ENCODE peak calls at places on chromosomes 4 and X, in nine cellular contexts. W, O, J, Q, U, K, X, S and P are unnamed samples. For H3K4me1, the result is how much of the 10 kb centered on the place peaks cover.

GRCh38 chr4:141636771-141637460 is 533 bp downstream of the IL15 start:
- DNase-seq in W (peak), O (peak), J (peak), Q (peak), U (peak), K (no peak), X (peak), S (peak), P (no peak)

GRCh38 chr4:6405417-6405747 is 67.0 kb downstream of the PPP2R2C start:
- DNase-seq in W (no peak), O (no peak), J (no peak), Q (no peak), U (no peak), K (no peak), X (no peak), S (no peak), P (no peak)

GRCh38 chr4:147548251-147548650 is 67.4 kb downstream of the EDNRA start:
- DNase-seq in W (no peak), O (no peak), J (no peak), Q (no peak), U (no peak), K (no peak), X (no peak), S (no peak), P (no peak)

GRCh38 chr4:84994280-84994679 is 27.8 kb upstream of the WDFY3 start:
- DNase-seq in W (no peak), O (no peak), J (no peak), Q (no peak), U (no peak), K (no peak), X (no peak), S (no peak), P (no peak)

GRCh38 chrX:109533631-109534030 is 3.0 kb upstream of the NXT2 start:
- DNase-seq in W (peak), O (no peak), J (no peak), Q (no peak), U (peak), K (no peak), X (no peak), S (peak), P (no peak)

GRCh38 chr4:170400346-170400745 is 310.6 kb upstream of the AADAT start:
- DNase-seq in W (no peak), O (no peak), J (no peak), Q (no peak), U (no peak), K (no peak), X (no peak), S (no peak), P (no peak)

GRCh38 chr4:40058121-40058520 is 1.5 kb downstream of the N4BP2 start:
- DNase-seq in W (no peak), O (no peak), J (no peak), Q (no peak), U (no peak), K (no peak), X (no peak), S (no peak), P (no peak)

GRCh38 chr4:186265683-186266648 is at the start of gene F11:
- DNase-seq in W (peak), O (no peak), J (no peak), Q (no peak), U (no peak), K (no peak), X (no peak), S (no peak), P (no peak)

GRCh38 chr4:84579410-84579791 is 3.5 kb upstream of the CDS1 start:
- DNase-seq in W (no peak), O (no peak), J (no peak), Q (no peak), U (no peak), K (no peak), X (no peak), S (no peak), P (no peak)

GRCh38 chrX:50594788-50595187 is 124.2 kb upstream of the DGKK start:
- DNase-seq in W (no peak), O (no peak), J (no peak), Q (no peak), U (no peak), K (no peak), X (no peak), S (no peak), P (no peak)

GRCh38 chr4:16684083-16684482 is 214.4 kb downstream of the LDB2 start:
- DNase-seq in W (no peak), O (no peak), J (no peak), Q (no peak), U (no peak), K (no peak), X (no peak), S (no peak), P (no peak)

GRCh38 chr4:94165256-94165655 is 42.4 kb upstream of the SMARCAD1 start:
- DNase-seq in W (no peak), O (no peak), J (no peak), Q (no peak), U (no peak), K (no peak), X (no peak), S (no peak), P (no peak)

GRCh38 chr4:46993075-46994006 is at the start of gene GABRA4:
- DNase-seq in W (no peak), O (no peak), J (no peak), Q (peak), U (no peak), K (no peak), X (no peak), S (no peak), P (no peak)

GRCh38 chr4:75054089-75054488 is 121.2 kb downstream of the PARM1 start:
- DNase-seq in W (no peak), O (no peak), J (no peak), Q (no peak), U (no peak), K (no peak), X (no peak), S (no peak), P (no peak)

GRCh38 chr4:182367153-182367552 is 124.0 kb downstream of the TENM3 start:
- DNase-seq in W (no peak), O (no peak), J (no peak), Q (no peak), U (no peak), K (no peak), X (no peak), S (no peak), P (no peak)

GRCh38 chr4:36187723-36188333 is 56.5 kb downstream of the ARAP2 start:
- DNase-seq in W (no peak), O (peak), J (no peak), Q (no peak), U (no peak), K (peak), X (no peak), S (no peak), P (no peak)

GRCh38 chr4:185767528-185767927 is 44.5 kb downstream of the SORBS2 start:
- DNase-seq in W (no peak), O (no peak), J (no peak), Q (no peak), U (no peak), K (no peak), X (no peak), S (no peak), P (no peak)

GRCh38 chr4:8198206-8198905 is 734 bp upstream of the SH3TC1 start:
- DNase-seq in W (peak), O (no peak), J (peak), Q (no peak), U (no peak), K (no peak), X (no peak), S (peak), P (no peak)

GRCh38 chr4:149344436-149344835 is 471.2 kb downstream of the IQCM start:
- DNase-seq in W (no peak), O (no peak), J (no peak), Q (no peak), U (no peak), K (no peak), X (no peak), S (no peak), P (no peak)

GRCh38 chr4:185573651-185574199 is 38.4 kb upstream of the PDLIM3 start:
- DNase-seq in W (no peak), O (peak), J (no peak), Q (no peak), U (peak), K (no peak), X (no peak), S (no peak), P (no peak)

GRCh38 chr4:182478475-182478874 is 235.3 kb downstream of the TENM3 start:
- DNase-seq in W (no peak), O (peak), J (no peak), Q (no peak), U (no peak), K (peak), X (no peak), S (no peak), P (no peak)

GRCh38 chrX:39528161-39528560 is 569.6 kb downstream of the BCOR start:
- DNase-seq in W (no peak), O (no peak), J (no peak), Q (no peak), U (no peak), K (no peak), X (no peak), S (no peak), P (no peak)

GRCh38 chr4:31020363-31020762 is 300.2 kb downstream of the PCDH7 start:
- DNase-seq in W (no peak), O (no peak), J (no peak), Q (no peak), U (no peak), K (no peak), X (no peak), S (no peak), P (no peak)

GRCh38 chr4:27616166-27616565 is 755.5 kb downstream of the STIM2 start:
- DNase-seq in W (no peak), O (no peak), J (no peak), Q (no peak), U (no peak), K (no peak), X (no peak), S (no peak), P (no peak)

GRCh38 chrX:126770179-126770578 is 49.4 kb upstream of the PRR32 start:
- DNase-seq in W (no peak), O (no peak), J (no peak), Q (no peak), U (no peak), K (peak), X (no peak), S (no peak), P (no peak)

GRCh38 chr4:86043755-86044592 is 315.9 kb downstream of the MAPK10 start:
- DNase-seq in W (peak), O (peak), J (no peak), Q (peak), U (no peak), K (peak), X (no peak), S (peak), P (no peak)

GRCh38 chr4:76904646-76905190 is 6.8 kb upstream of the SOWAHB start:
- DNase-seq in W (no peak), O (no peak), J (no peak), Q (no peak), U (no peak), K (no peak), X (no peak), S (no peak), P (no peak)

GRCh38 chr4:29375716-29376115 is 1344.5 kb upstream of the PCDH7 start:
- DNase-seq in W (no peak), O (no peak), J (no peak), Q (no peak), U (no peak), K (no peak), X (no peak), S (no peak), P (no peak)

GRCh38 chr4:168886361-168886760 is 123.7 kb downstream of the CBR4 start:
- DNase-seq in W (no peak), O (peak), J (no peak), Q (no peak), U (peak), K (no peak), X (no peak), S (no peak), P (no peak)

GRCh38 chr4:127708985-127709384 is 21.2 kb upstream of the SLC25A31 start:
- DNase-seq in W (peak), O (peak), J (no peak), Q (no peak), U (peak), K (no peak), X (no peak), S (peak), P (peak)

GRCh38 chr4:122978789-122979188 is 56.4 kb upstream of the NUDT6 start:
- DNase-seq in W (no peak), O (no peak), J (no peak), Q (no peak), U (no peak), K (no peak), X (no peak), S (no peak), P (no peak)

GRCh38 chr4:184344899-184345572 is 127.4 kb upstream of the ENPP6 start:
- DNase-seq in W (no peak), O (no peak), J (peak), Q (no peak), U (no peak), K (no peak), X (no peak), S (no peak), P (no peak)

GRCh38 chr4:184345573-184345922 is 127.9 kb upstream of the ENPP6 start:
- DNase-seq in W (no peak), O (no peak), J (peak), Q (peak), U (no peak), K (no peak), X (no peak), S (no peak), P (no peak)

GRCh38 chr4:184344435-184344834 is 126.8 kb upstream of the ENPP6 start:
- DNase-seq in W (no peak), O (no peak), J (no peak), Q (no peak), U (no peak), K (peak), X (no peak), S (no peak), P (no peak)

GRCh38 chr4:184342167-184342856 is 124.6 kb upstream of the ENPP6 start:
- DNase-seq in W (no peak), O (no peak), J (no peak), Q (no peak), U (no peak), K (no peak), X (no peak), S (no peak), P (no peak)

GRCh38 chr4:184343400-184344177 is 125.9 kb upstream of the ENPP6 start:
- DNase-seq in W (peak), O (peak), J (peak), Q (peak), U (peak), K (peak), X (no peak), S (peak), P (peak)
- H3K4me1 ChIP-seq in W (under half), O (under half), J (half or more), Q (under half), U (under half), K (half or more), X (under half), S (half or more), P (under half)

DNA sequence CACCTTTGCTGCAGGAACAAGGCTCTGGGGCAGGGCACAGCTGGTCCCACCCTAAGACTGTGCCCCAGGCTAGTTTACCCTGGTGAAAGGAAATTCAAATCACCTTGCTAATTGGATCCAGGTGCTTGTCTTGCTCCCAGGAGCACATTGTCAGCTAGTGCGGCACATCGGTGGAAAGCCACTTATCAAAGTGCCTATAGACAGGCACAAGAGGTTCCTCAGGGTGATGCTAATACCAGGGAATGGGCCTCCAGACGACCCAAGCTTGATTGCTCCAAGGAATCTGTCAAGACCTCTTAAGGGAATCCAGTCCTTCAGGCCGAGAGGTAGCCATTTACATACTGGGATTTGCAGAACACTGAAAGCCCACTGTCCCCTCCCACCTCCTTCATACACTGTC is 64.5 kb upstream of the PRPS1 start:
- DNase-seq in W (no peak), O (no peak), J (no peak), Q (no peak), U (no peak), K (no peak), X (no peak), S (no peak), P (no peak)
- H3K4me1 ChIP-seq in W (under half), O (under half), J (under half), Q (under half), U (under half), K (under half), X (under half), S (under half), P (under half)

GRCh38 chr4:151430737-151431457 is 21.9 kb downstream of the FHIP1A start:
- DNase-seq in W (no peak), O (no peak), J (no peak), Q (no peak), U (no peak), K (no peak), X (no peak), S (no peak), P (no peak)
- H3K4me1 ChIP-seq in W (under half), O (under half), J (under half), Q (under half), U (under half), K (under half), X (under half), S (half or more), P (under half)

GRCh38 chr4:23885943-23886590 is 3.8 kb downstream of the PPARGC1A start:
- DNase-seq in W (no peak), O (no peak), J (no peak), Q (no peak), U (no peak), K (no peak), X (no peak), S (no peak), P (no peak)
- H3K4me1 ChIP-seq in W (under half), O (under half), J (under half), Q (under half), U (under half), K (under half), X (under half), S (under half), P (under half)

DNA sequence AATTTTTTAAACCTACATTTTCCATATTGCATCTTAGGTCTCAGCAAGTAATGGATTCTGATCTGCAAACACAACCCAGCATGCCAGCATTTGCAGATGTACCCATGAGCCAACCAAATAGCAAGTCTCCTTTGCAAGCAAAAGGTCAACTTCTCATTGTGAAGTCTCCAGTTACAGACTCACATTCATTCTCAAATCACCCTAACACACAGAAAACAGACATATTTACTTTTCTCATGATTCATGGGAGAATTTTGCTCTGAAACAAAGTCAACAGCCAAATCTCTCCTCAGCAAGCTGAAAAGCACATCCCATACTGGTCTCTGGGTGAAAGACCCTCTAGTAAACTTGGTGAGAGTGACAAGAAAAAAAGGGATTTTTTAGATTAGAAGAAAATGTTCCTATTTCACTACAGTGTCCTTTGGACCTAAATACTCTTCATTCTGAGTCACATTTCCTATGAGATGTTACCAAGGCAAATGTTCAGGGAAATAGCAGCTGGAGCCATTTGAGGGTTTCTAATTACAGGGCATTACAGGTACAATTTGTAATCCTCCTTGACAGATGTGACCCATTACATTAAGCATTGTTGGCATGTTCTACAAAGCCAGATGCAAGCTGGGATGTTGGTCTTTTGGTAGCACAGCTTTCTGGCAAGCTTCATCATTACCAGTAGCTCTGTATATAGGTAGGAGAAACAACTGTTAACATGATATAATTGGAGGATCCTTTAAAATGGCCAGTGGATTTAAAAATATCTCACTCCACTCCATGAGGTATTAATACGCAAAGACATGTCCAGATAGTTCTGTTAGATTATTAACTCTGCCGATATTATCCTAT is 383.2 kb downstream of the SMARCA1 start:
- DNase-seq in W (no peak), O (no peak), J (no peak), Q (no peak), U (no peak), K (no peak), X (no peak), S (no peak), P (no peak)
- H3K4me1 ChIP-seq in W (under half), O (under half), J (under half), Q (under half), U (under half), K (under half), X (under half), S (under half), P (under half)

DNA sequence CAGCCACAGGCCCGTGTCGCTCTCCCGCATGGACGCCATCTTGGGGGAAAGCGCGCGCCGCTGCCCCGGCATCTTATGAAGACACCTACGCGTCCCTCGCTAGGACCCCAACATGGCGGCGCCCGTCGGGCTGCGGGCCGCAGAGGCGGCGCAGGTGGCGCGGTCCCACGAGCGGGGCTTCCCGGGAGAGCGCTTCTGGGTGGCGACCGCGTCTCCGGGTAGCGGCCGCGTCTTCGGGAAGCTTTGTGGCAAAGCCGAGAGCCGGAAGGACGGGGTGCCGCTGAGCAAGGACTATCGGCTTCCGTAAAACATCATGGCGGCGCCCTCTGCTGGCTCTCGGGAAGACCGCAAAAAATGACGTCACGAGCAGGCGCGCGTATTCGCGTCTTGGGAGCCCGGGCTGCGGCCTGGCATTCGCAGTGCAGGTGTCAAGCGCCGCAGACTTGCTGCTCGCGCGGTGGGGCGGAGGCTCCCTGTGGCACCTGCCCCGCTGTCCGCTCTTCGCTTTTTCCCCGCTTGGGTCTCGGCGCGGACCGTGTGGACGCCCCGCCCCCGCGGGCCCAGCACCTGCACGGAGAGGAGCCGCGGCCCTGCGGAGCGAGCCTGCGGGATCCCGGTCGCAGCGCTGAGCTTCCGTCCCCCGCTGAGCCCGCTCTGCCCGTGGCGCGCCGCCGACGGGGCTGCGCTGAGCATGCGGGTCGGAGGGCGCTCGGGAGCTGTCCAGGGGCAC is at the start of gene NELFA:
- DNase-seq in W (peak), O (peak), J (peak), Q (peak), U (peak), K (peak), X (peak), S (peak), P (peak)
- H3K4me1 ChIP-seq in W (under half), O (under half), J (half or more), Q (under half), U (under half), K (under half), X (under half), S (under half), P (under half)

DNA sequence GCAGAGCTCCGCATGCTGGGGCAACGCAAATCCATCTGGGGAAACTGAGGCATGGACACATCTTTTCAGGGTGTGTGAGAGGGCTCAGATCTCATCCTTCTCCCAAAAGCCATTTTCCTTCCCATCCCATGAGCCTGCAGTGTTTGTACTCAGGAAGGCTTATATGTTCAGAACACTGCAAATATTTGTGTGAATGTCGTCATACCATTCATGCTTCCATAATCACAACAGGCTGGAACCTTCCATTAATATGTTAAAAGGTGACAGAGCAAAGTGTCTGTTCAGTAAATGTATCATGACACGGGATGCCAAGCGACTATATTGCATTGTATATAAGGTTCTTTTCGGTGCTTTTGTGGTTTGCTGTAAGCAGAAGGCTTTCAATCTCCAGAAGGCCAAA is 8.5 kb downstream of the TRIML1 start:
- DNase-seq in W (no peak), O (no peak), J (no peak), Q (no peak), U (no peak), K (no peak), X (no peak), S (no peak), P (no peak)
- H3K4me1 ChIP-seq in W (under half), O (under half), J (under half), Q (under half), U (under half), K (under half), X (under half), S (under half), P (under half)

GRCh38 chr4:153532227-153532626 is 66.1 kb downstream of the TMEM131L start:
- DNase-seq in W (no peak), O (no peak), J (no peak), Q (no peak), U (no peak), K (no peak), X (no peak), S (no peak), P (no peak)
- H3K4me1 ChIP-seq in W (under half), O (under half), J (half or more), Q (under half), U (under half), K (half or more), X (half or more), S (half or more), P (under half)